ENCODE peak calls at places on chromosome 9, in six cellular contexts. B is IMR-90, P is H1, Z is A549, S is K562, N is HepG2. A is an unnamed sample.

GRCh38 chr9:91589101-91589553 is 165.5 kb upstream of the NFIL3 start:
- DNase-seq in P (no peak), Z (no peak), B (peak), S (no peak), N (no peak), A (no peak)

GRCh38 chr9:90665072-90665471 is 22.4 kb upstream of the DIRAS2 start:
- DNase-seq in B (no peak), S (no peak), P (peak), N (no peak), Z (no peak), A (no peak)

GRCh38 chr9:69805962-69806633 is 14.5 kb upstream of the CFAP95 start:
- DNase-seq in P (no peak), N (no peak), B (no peak), S (no peak), Z (no peak), A (no peak)

GRCh38 chr9:33024126-33024965 is 727 bp upstream of the DNAJA1 start:
- DNase-seq in B (peak), Z (no peak), S (no peak), N (peak), P (no peak), A (peak)

GRCh38 chr9:131302244-131303075 is 12.9 kb downstream of the PLPP7 start:
- DNase-seq in Z (no peak), B (no peak), N (no peak), P (no peak), S (no peak), A (no peak)

GRCh38 chr9:96048116-96048953 is 172.8 kb downstream of the ERCC6L2 start:
- DNase-seq in Z (no peak), B (no peak), N (peak), P (no peak), S (no peak), A (peak)

GRCh38 chr9:137708590-137709284 is 89.9 kb downstream of the EHMT1 start:
- DNase-seq in B (no peak), Z (no peak), P (no peak), S (no peak), N (no peak), A (no peak)

GRCh38 chr9:126386088-126386487 is 59.5 kb downstream of the MVB12B start:
- DNase-seq in B (no peak), N (peak), S (no peak), P (no peak), Z (no peak), A (no peak)

GRCh38 chr9:27787941-27788340 is 214.7 kb upstream of the C9orf72 start:
- DNase-seq in P (peak), Z (no peak), B (no peak), N (no peak), S (no peak), A (no peak)

GRCh38 chr9:108586451-108586850 is 269.3 kb downstream of the ACTL7B start:
- DNase-seq in S (no peak), B (no peak), Z (no peak), N (no peak), P (no peak), A (no peak)

GRCh38 chr9:96294146-96294545 is 7.8 kb downstream of the HSD17B3 start:
- DNase-seq in B (no peak), N (no peak), S (no peak), P (no peak), Z (no peak), A (no peak)

GRCh38 chr9:79902937-79903600 is 331.3 kb downstream of the TLE4 start:
- DNase-seq in B (no peak), S (no peak), Z (no peak), N (no peak), P (no peak), A (no peak)

GRCh38 chr9:84266087-84266561 is 74.4 kb downstream of the SLC28A3 start:
- DNase-seq in N (peak), P (no peak), Z (peak), B (no peak), S (no peak), A (no peak)

GRCh38 chr9:1995084-1995483 is 20.1 kb upstream of the SMARCA2 start:
- DNase-seq in S (no peak), B (no peak), Z (no peak), P (no peak), N (no peak), A (no peak)

GRCh38 chr9:38018230-38018963 is 50.6 kb downstream of the SHB start:
- DNase-seq in N (peak), P (no peak), S (no peak), Z (no peak), B (no peak), A (peak)

GRCh38 chr9:133371261-133371711 is 4.6 kb downstream of the SURF4 start:
- DNase-seq in B (no peak), N (no peak), S (no peak), P (no peak), Z (no peak), A (no peak)

GRCh38 chr9:98168153-98168780 is 24.2 kb downstream of the CORO2A start:
- DNase-seq in Z (no peak), S (no peak), B (no peak), P (no peak), N (no peak), A (no peak)

GRCh38 chr9:114248274-114248673 is 74.6 kb upstream of the ORM1 start:
- DNase-seq in B (no peak), P (no peak), S (no peak), Z (no peak), N (no peak), A (no peak)

GRCh38 chr9:120402741-120403542 is 177.0 kb downstream of the CDK5RAP2 start:
- DNase-seq in P (no peak), S (peak), N (no peak), B (peak), Z (peak), A (no peak)

GRCh38 chr9:79572032-79572890 is 496 bp downstream of the TLE4 start:
- DNase-seq in S (peak), Z (peak), P (no peak), B (peak), N (no peak), A (peak)

GRCh38 chr9:13447551-13448422 is 168.3 kb upstream of the MPDZ start:
- DNase-seq in S (no peak), P (no peak), N (no peak), B (no peak), Z (no peak), A (no peak)

GRCh38 chr9:8613346-8613825 is 813.8 kb upstream of the DMAC1 start:
- DNase-seq in P (no peak), B (no peak), Z (no peak), N (no peak), S (no peak), A (no peak)

GRCh38 chr9:38687389-38687842 is 32.5 kb downstream of the FAM240B start:
- DNase-seq in N (peak), P (no peak), Z (peak), B (no peak), S (peak), A (no peak)

GRCh38 chr9:120913673-120914266 is 12.8 kb downstream of the TRAF1 start:
- DNase-seq in B (no peak), P (no peak), S (peak), Z (no peak), N (no peak), A (no peak)

GRCh38 chr9:125991886-125992529 is 244.8 kb downstream of the PBX3 start:
- DNase-seq in P (no peak), B (no peak), N (no peak), S (no peak), Z (no peak), A (no peak)

GRCh38 chr9:101524371-101524770 is 9.3 kb upstream of the RNF20 start:
- DNase-seq in S (no peak), B (no peak), N (no peak), Z (no peak), P (no peak), A (no peak)

GRCh38 chr9:7332780-7333179 is 466.8 kb downstream of the DMAC1 start:
- DNase-seq in Z (no peak), N (no peak), B (no peak), P (no peak), S (no peak), A (no peak)
- TF ChIP-seq RFX5 in Z (no peak), N (no peak), B (no peak), P (no peak), S (no peak), A (no peak)

GRCh38 chr9:122218885-122219855 is 9.6 kb downstream of the LHX6 start:
- DNase-seq in P (no peak), N (no peak), B (peak), Z (no peak), S (no peak), A (peak)

GRCh38 chr9:122222741-122223140 is 6.0 kb downstream of the LHX6 start:
- DNase-seq in B (no peak), Z (no peak), N (no peak), S (no peak), P (no peak), A (peak)

GRCh38 chr9:122219856-122220672 is 8.7 kb downstream of the LHX6 start:
- DNase-seq in B (no peak), Z (no peak), P (no peak), S (no peak), N (no peak), A (peak)

GRCh38 chr9:122221223-122221811 is 7.4 kb downstream of the LHX6 start:
- DNase-seq in B (no peak), P (no peak), Z (no peak), S (no peak), N (peak), A (peak)

GRCh38 chr9:122220673-122221222 is 8.0 kb downstream of the LHX6 start:
- DNase-seq in S (no peak), N (no peak), B (no peak), P (no peak), Z (no peak), A (no peak)
- H3K4me3 ChIP-seq in S (no peak), N (peak), B (no peak), P (peak), Z (no peak), A (no peak)

GRCh38 chr9:124894035-124894740 is 32.3 kb downstream of the ARPC5L start:
- DNase-seq in Z (no peak), B (no peak), P (no peak), N (no peak), S (no peak), A (no peak)

GRCh38 chr9:124897570-124898460 is 35.9 kb downstream of the ARPC5L start:
- DNase-seq in N (peak), B (peak), Z (no peak), P (no peak), S (no peak), A (no peak)

GRCh38 chr9:124894741-124895170 is 32.8 kb downstream of the ARPC5L start:
- DNase-seq in Z (no peak), P (no peak), N (peak), B (peak), S (no peak), A (no peak)

GRCh38 chr9:124899845-124900244 is 37.9 kb downstream of the ARPC5L start:
- DNase-seq in S (peak), Z (no peak), N (no peak), B (no peak), P (no peak), A (no peak)
- TF ChIP-seq RFX5 in S (no peak), Z (no peak), N (no peak), B (no peak), P (no peak), A (no peak)

DNA sequence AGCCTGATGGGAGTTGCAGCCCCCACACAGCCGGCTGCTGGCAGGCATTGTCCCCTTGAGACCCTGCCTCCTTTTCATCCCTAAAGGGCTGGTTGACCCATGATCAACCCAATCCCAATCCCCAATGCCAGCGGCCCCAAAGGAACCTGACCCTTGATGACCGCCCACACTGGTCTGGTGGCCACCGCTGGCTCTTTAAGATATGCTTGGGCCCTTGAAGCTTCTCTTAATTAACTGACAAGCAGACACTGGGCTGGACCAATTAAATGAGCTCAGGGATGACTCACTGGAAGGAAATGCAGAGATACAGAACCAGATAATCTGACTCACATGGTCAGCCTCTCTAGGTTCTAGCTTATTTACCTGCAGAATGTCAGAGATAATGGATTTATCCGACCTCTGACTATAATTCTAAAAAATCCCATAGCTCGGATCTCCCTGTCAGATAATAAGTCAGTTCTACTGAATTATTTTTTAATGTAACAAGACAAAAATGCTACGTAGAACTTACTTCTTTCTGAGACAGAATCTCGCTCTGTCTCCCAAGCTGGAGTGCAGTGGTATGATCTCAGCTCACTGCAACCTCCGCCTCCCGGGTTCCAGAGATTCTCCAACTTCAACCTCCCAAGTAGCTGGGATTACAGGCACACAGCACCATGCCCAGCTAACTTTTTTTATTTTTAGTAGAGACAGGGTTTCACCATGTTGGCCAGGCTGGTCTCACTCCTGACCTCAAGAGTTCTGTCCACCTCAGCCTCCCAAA is 11.1 kb upstream of the MLANA start:
- DNase-seq in S (peak), B (peak), N (peak), Z (peak), P (no peak), A (peak)
- H3K4me3 ChIP-seq in S (no peak), B (no peak), N (no peak), Z (peak), P (no peak), A (no peak)

GRCh38 chr9:136571525-136571924 is 25.7 kb upstream of the NOTCH1 start:
- DNase-seq in S (no peak), B (no peak), Z (no peak), N (no peak), P (no peak), A (no peak)

GRCh38 chr9:136569526-136570148 is 23.8 kb upstream of the NOTCH1 start:
- DNase-seq in B (no peak), P (no peak), S (no peak), Z (no peak), N (no peak), A (no peak)

GRCh38 chr9:136572003-136572595 is 26.3 kb upstream of the NOTCH1 start:
- DNase-seq in Z (peak), B (peak), S (no peak), N (peak), P (peak), A (no peak)

GRCh38 chr9:136570191-136570845 is 24.5 kb upstream of the NOTCH1 start:
- DNase-seq in S (no peak), Z (no peak), N (no peak), P (no peak), B (no peak), A (no peak)

DNA sequence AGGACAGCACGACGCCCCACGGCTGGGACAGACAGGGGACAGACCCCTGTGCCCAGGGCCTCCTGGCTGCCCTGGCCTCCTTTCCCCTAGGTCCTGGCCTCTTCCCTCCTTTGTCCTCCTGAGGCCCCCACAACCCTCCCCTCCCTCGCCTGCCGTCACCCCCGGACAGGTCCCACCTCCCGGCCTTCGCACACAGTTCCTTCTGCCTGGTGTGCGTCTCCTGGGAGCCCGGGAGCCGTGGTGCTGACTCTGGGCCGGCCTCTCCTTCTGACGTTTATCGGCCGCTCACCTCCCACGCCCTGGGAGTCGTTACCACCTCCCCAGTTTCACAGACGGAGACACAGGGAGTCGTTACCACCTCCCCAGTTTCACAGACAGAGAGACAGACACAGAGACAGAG is 25.1 kb upstream of the NOTCH1 start:
- DNase-seq in Z (no peak), N (no peak), P (no peak), B (no peak), S (peak), A (no peak)
- TF ChIP-seq RFX5 in Z (no peak), N (no peak), P (no peak), B (no peak), S (no peak), A (no peak)

DNA sequence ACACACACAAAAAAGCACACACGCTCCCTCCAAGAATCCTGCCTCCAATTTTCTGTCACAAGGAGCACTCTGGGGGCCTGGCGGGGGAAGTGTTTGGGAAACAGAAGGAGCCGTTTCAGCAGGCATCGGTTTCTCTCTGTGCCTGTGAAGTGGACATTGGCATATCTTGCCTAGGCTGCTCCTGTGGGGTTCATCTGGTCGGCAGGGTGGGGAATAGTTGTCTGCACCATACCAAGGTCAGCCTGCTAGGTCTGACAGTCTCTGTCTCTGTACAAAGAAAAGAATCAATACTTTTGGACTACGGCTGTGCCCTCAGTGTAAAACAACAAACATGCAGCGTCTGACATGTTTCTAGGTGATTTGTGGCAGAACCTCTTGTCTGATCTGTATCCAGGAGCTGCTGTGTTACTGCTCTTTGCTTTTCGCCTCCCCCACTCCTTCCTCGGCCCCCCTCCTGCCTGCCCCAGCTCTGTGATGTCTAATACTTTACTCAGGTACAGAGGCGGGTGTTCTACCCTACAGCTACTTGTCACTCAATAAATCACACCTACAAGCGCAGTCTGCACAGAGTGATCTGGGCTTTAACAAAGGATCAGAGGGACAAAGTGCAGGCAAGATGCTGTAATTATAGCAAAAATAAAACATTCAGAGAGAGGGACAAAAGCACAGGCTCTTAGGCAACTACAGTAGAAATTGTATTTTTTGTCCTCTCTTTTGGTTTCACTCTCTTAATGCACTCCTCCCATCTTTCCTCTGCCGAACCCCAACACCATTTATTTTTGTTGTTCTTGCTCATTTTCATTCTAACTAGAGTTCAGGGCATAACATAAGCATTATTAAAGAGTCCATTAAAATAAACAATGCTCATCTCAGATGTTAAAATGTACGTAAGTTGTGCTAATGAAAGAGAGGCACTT is 216.7 kb downstream of the BNC2 start:
- DNase-seq in B (no peak), S (no peak), Z (no peak), P (no peak), N (peak), A (peak)
- H3K4me3 ChIP-seq in B (peak), S (no peak), Z (no peak), P (no peak), N (no peak), A (peak)

DNA sequence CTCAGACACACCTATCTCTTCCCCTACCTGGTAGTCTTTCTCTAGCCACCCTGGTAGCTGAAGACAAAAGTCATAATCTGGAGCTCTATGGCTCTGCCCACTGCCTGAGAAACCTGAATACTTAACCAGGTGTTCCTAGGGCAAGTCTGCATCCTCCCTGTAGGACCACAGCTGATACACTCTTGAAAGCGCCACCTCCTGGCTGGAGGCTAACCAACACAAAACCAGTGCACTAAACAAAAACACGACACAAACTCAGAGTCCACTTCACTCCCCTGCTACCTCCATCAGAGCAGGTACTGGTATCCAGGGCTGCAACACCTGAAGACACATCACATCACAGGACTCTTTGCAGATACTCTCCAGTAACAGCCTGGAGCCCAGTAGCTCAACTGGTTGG is 84.6 kb upstream of the ANXA1 start:
- DNase-seq in N (no peak), S (no peak), B (no peak), P (no peak), Z (no peak), A (no peak)
- TF ChIP-seq RFX5 in N (no peak), S (no peak), B (no peak), P (no peak), Z (no peak), A (no peak)

GRCh38 chr9:17134843-17135577 is at the start of gene CNTLN:
- DNase-seq in P (peak), B (peak), S (no peak), N (peak), Z (peak), A (peak)
- H3K4me3 ChIP-seq in P (peak), B (peak), S (no peak), N (peak), Z (peak), A (peak)

GRCh38 chr9:88236531-88237453 is 98.5 kb upstream of the SPATA31C2 start:
- DNase-seq in B (peak), S (no peak), N (no peak), Z (no peak), P (no peak), A (no peak)
- TF ChIP-seq RFX5 in B (no peak), S (no peak), N (no peak), Z (no peak), P (no peak), A (no peak)